ENCODE peak calls at places on chromosome 22, in four cellular contexts. One of them, this sample, is unnamed.

GRCh38 chr22:46072981-46073682 is 77.2 kb upstream of the PPARA start:
- DNase-seq in CD8-positive, alpha-beta memory T cell: no peak
- DNase-seq in NCI-H1092 treated with DMSO at 0.1 percent for 48 hours: no peak
- DNase-seq in H4: no peak
- DNase-seq in this sample: no peak

GRCh38 chr22:44955102-44955501 is 54.7 kb downstream of the PHF21B start:
- DNase-seq in CD8-positive, alpha-beta memory T cell: no peak
- DNase-seq in NCI-H1092 treated with DMSO at 0.1 percent for 48 hours: no peak
- DNase-seq in H4: no peak
- DNase-seq in this sample: no peak

GRCh38 chr22:22210375-22210774 is 34.2 kb upstream of the VPREB1 start:
- DNase-seq in CD8-positive, alpha-beta memory T cell: peak
- DNase-seq in NCI-H1092 treated with DMSO at 0.1 percent for 48 hours: no peak
- DNase-seq in H4: peak
- DNase-seq in this sample: no peak

GRCh38 chr22:28048529-28048928 is 129.5 kb upstream of the PITPNB start:
- DNase-seq in CD8-positive, alpha-beta memory T cell: no peak
- DNase-seq in NCI-H1092 treated with DMSO at 0.1 percent for 48 hours: no peak
- DNase-seq in H4: no peak
- DNase-seq in this sample: no peak

GRCh38 chr22:33853200-33854097 is 66.8 kb downstream of the LARGE1 start:
- DNase-seq in CD8-positive, alpha-beta memory T cell: no peak
- DNase-seq in NCI-H1092 treated with DMSO at 0.1 percent for 48 hours: peak
- DNase-seq in H4: peak
- DNase-seq in this sample: no peak

GRCh38 chr22:23383491-23384450 is 196.3 kb downstream of the IGLL1 start:
- DNase-seq in CD8-positive, alpha-beta memory T cell: no peak
- DNase-seq in NCI-H1092 treated with DMSO at 0.1 percent for 48 hours: peak
- DNase-seq in H4: no peak
- DNase-seq in this sample: no peak

GRCh38 chr22:24153353-24153752 is 27.9 kb upstream of the SUSD2 start:
- DNase-seq in CD8-positive, alpha-beta memory T cell: peak
- DNase-seq in NCI-H1092 treated with DMSO at 0.1 percent for 48 hours: no peak
- DNase-seq in H4: peak
- DNase-seq in this sample: no peak

GRCh38 chr22:36331912-36332622 is 55.7 kb downstream of the MYH9 start:
- DNase-seq in CD8-positive, alpha-beta memory T cell: peak
- DNase-seq in NCI-H1092 treated with DMSO at 0.1 percent for 48 hours: peak
- DNase-seq in H4: peak
- DNase-seq in this sample: no peak

GRCh38 chr22:45124176-45124857 is 39.4 kb upstream of the NUP50 start:
- DNase-seq in CD8-positive, alpha-beta memory T cell: no peak
- DNase-seq in NCI-H1092 treated with DMSO at 0.1 percent for 48 hours: no peak
- DNase-seq in H4: no peak
- DNase-seq in this sample: no peak

GRCh38 chr22:49535527-49536125 is 292.0 kb downstream of the BRD1 start:
- DNase-seq in CD8-positive, alpha-beta memory T cell: no peak
- DNase-seq in NCI-H1092 treated with DMSO at 0.1 percent for 48 hours: no peak
- DNase-seq in H4: no peak
- DNase-seq in this sample: no peak

GRCh38 chr22:27667121-27667843 is 134.3 kb downstream of the MN1 start:
- DNase-seq in CD8-positive, alpha-beta memory T cell: no peak
- DNase-seq in NCI-H1092 treated with DMSO at 0.1 percent for 48 hours: no peak
- DNase-seq in H4: no peak
- DNase-seq in this sample: no peak

GRCh38 chr22:27108425-27109114 is 451.2 kb downstream of the MIAT start:
- DNase-seq in CD8-positive, alpha-beta memory T cell: no peak
- DNase-seq in NCI-H1092 treated with DMSO at 0.1 percent for 48 hours: peak
- DNase-seq in H4: no peak
- DNase-seq in this sample: no peak

GRCh38 chr22:50357756-50358155 is 14.6 kb downstream of the PPP6R2 start:
- DNase-seq in CD8-positive, alpha-beta memory T cell: no peak
- DNase-seq in NCI-H1092 treated with DMSO at 0.1 percent for 48 hours: no peak
- DNase-seq in H4: no peak
- DNase-seq in this sample: no peak

GRCh38 chr22:46058591-46059519 is 81.9 kb upstream of the WNT7B start:
- DNase-seq in CD8-positive, alpha-beta memory T cell: no peak
- DNase-seq in NCI-H1092 treated with DMSO at 0.1 percent for 48 hours: no peak
- DNase-seq in H4: no peak
- DNase-seq in this sample: no peak

GRCh38 chr22:26360169-26360885 is 68.7 kb upstream of the ASPHD2 start:
- DNase-seq in CD8-positive, alpha-beta memory T cell: peak
- DNase-seq in NCI-H1092 treated with DMSO at 0.1 percent for 48 hours: peak
- DNase-seq in H4: peak
- DNase-seq in this sample: peak

GRCh38 chr22:45632791-45633515 is 38.7 kb upstream of the ATXN10 start:
- DNase-seq in CD8-positive, alpha-beta memory T cell: no peak
- DNase-seq in NCI-H1092 treated with DMSO at 0.1 percent for 48 hours: no peak
- DNase-seq in H4: no peak
- DNase-seq in this sample: no peak

GRCh38 chr22:32144875-32145274 is 14.2 kb downstream of the C22orf42 start:
- DNase-seq in CD8-positive, alpha-beta memory T cell: no peak
- DNase-seq in NCI-H1092 treated with DMSO at 0.1 percent for 48 hours: no peak
- DNase-seq in H4: no peak
- DNase-seq in this sample: no peak

GRCh38 chr22:42959472-42960145 is 55.3 kb downstream of the PACSIN2 start:
- DNase-seq in CD8-positive, alpha-beta memory T cell: no peak
- DNase-seq in NCI-H1092 treated with DMSO at 0.1 percent for 48 hours: no peak
- DNase-seq in H4: peak
- DNase-seq in this sample: no peak

GRCh38 chr22:35961480-35961902 is 67.1 kb downstream of the RBFOX2 start:
- DNase-seq in CD8-positive, alpha-beta memory T cell: no peak
- DNase-seq in NCI-H1092 treated with DMSO at 0.1 percent for 48 hours: no peak
- DNase-seq in H4: peak
- DNase-seq in this sample: peak

GRCh38 chr22:43412808-43413785 is 1.3 kb downstream of the MPPED1 start:
- DNase-seq in CD8-positive, alpha-beta memory T cell: no peak
- DNase-seq in NCI-H1092 treated with DMSO at 0.1 percent for 48 hours: peak
- DNase-seq in H4: no peak
- DNase-seq in this sample: no peak

GRCh38 chr22:37563153-37564081 is 3.1 kb downstream of the CDC42EP1 start:
- DNase-seq in CD8-positive, alpha-beta memory T cell: no peak
- DNase-seq in NCI-H1092 treated with DMSO at 0.1 percent for 48 hours: no peak
- DNase-seq in H4: peak
- DNase-seq in this sample: peak

GRCh38 chr22:43570531-43571144 is 158.8 kb downstream of the MPPED1 start:
- DNase-seq in CD8-positive, alpha-beta memory T cell: no peak
- DNase-seq in NCI-H1092 treated with DMSO at 0.1 percent for 48 hours: no peak
- DNase-seq in H4: no peak
- DNase-seq in this sample: no peak

GRCh38 chr22:27533105-27533504 is 268.5 kb downstream of the MN1 start:
- DNase-seq in CD8-positive, alpha-beta memory T cell: no peak
- DNase-seq in NCI-H1092 treated with DMSO at 0.1 percent for 48 hours: no peak
- DNase-seq in H4: no peak
- DNase-seq in this sample: no peak

GRCh38 chr22:46031965-46032851 is 55.2 kb upstream of the WNT7B start:
- DNase-seq in CD8-positive, alpha-beta memory T cell: no peak
- DNase-seq in NCI-H1092 treated with DMSO at 0.1 percent for 48 hours: no peak
- DNase-seq in H4: no peak
- DNase-seq in this sample: no peak

GRCh38 chr22:37661160-37661924 is 2.8 kb downstream of the PDXP start:
- DNase-seq in CD8-positive, alpha-beta memory T cell: no peak
- DNase-seq in NCI-H1092 treated with DMSO at 0.1 percent for 48 hours: peak
- DNase-seq in H4: peak
- DNase-seq in this sample: no peak

GRCh38 chr22:27420186-27420816 is 381.3 kb downstream of the MN1 start:
- DNase-seq in CD8-positive, alpha-beta memory T cell: no peak
- DNase-seq in NCI-H1092 treated with DMSO at 0.1 percent for 48 hours: no peak
- DNase-seq in H4: no peak
- DNase-seq in this sample: no peak

This sample was measured in thoracic aorta.